ENCODE peak calls at places on chromosomes 7 and 10, in four cellular contexts. F is cardiac muscle cell, Z is fibroblast of the aortic adventitia, T is SK-MEL-5. W is an unnamed sample.

GRCh38 chr7:36128448-36129047 is 24.5 kb upstream of the EEPD1 start:
- DNase-seq in F (no peak), Z (peak; percentile 91), T (peak; percentile 65), W (no peak)

GRCh38 chr10:73965890-73966768 is 31.8 kb upstream of the VCL start:
- DNase-seq in F (peak; percentile 94), Z (peak; percentile 99), T (peak; percentile 66), W (no peak)

GRCh38 chr10:113718974-113719822 is 32.3 kb upstream of the PLEKHS1 start:
- DNase-seq in F (no peak), Z (no peak), T (no peak), W (no peak)

GRCh38 chr7:136018104-136018503 is 40.9 kb upstream of the MTPN start:
- DNase-seq in F (no peak), Z (peak; percentile 47), T (no peak), W (no peak)

GRCh38 chr10:129131439-129132122 is 335.5 kb upstream of the MGMT start:
- DNase-seq in F (no peak), Z (peak; percentile 41), T (no peak), W (no peak)

GRCh38 chr7:16644624-16644986 is 949 bp downstream of the ANKMY2 start:
- DNase-seq in F (peak; percentile 51), Z (peak; percentile 45), T (peak; percentile 57), W (no peak)

GRCh38 chr7:155458317-155459132 is 596 bp downstream of the EN2 start:
- DNase-seq in F (no peak), Z (no peak), T (no peak), W (no peak)

GRCh38 chr10:25125151-25125550 is 49.6 kb upstream of the GPR158 start:
- DNase-seq in F (no peak), Z (no peak), T (no peak), W (no peak)

GRCh38 chr10:133372507-133372906 is 647 bp downstream of the ECHS1 start:
- DNase-seq in F (no peak), Z (no peak), T (no peak), W (no peak)

GRCh38 chr10:117345143-117345542 is 30.1 kb downstream of the PDZD8 start:
- DNase-seq in F (no peak), Z (no peak), T (no peak), W (no peak)

GRCh38 chr10:102714621-102715455 is at the start of gene SFXN2:
- DNase-seq in F (no peak), Z (no peak), T (no peak), W (no peak)

GRCh38 chr10:71777213-71777985 is 4.1 kb upstream of the VSIR start:
- DNase-seq in F (no peak), Z (no peak), T (no peak), W (no peak)

GRCh38 chr7:133185512-133185911 is 67.4 kb upstream of the EXOC4 start:
- DNase-seq in F (no peak), Z (no peak), T (no peak), W (no peak)

GRCh38 chr10:13991353-13991752 is 339.4 kb downstream of the FRMD4A start:
- DNase-seq in F (no peak), Z (no peak), T (no peak), W (no peak)

GRCh38 chr10:6769704-6770417 is 189.8 kb upstream of the PRKCQ start:
- DNase-seq in F (no peak), Z (no peak), T (no peak), W (no peak)

W was measured in NCI-H1930.